ENCODE peak calls at places on chromosome 6, in seven cellular contexts. W is Caki2; U is endothelial cell; Y is HT1080; N is activated naive CD4-positive, alpha-beta T cell treated with anti-CD3 and anti-CD28 coated beads for 36 hours; Z is iPS DF 19.7; G is RCC 7860. P is an unnamed sample.

GRCh38 chr6:71388068-71388744 is 99.6 kb downstream of the OGFRL1 start:
- DNase-seq in W (no peak), N (no peak), G (no peak), U (no peak), Y (no peak), Z (no peak), P (no peak)

GRCh38 chr6:161889324-161889723 is 615.5 kb upstream of the AGPAT4 start:
- DNase-seq in U (no peak), N (no peak), Z (no peak), W (no peak), Y (no peak), G (no peak), P (no peak)

GRCh38 chr6:166516256-166516655 is 70.2 kb downstream of the RAMACL start:
- DNase-seq in N (no peak), W (no peak), U (no peak), Y (no peak), Z (no peak), G (no peak), P (no peak)

GRCh38 chr6:14088600-14089168 is 28.9 kb upstream of the CD83 start:
- DNase-seq in U (no peak), N (no peak), Y (peak), G (no peak), W (no peak), Z (peak), P (no peak)

GRCh38 chr6:282177-282866 is 10.0 kb upstream of the DUSP22 start:
- DNase-seq in U (no peak), W (no peak), Z (no peak), N (no peak), G (no peak), Y (no peak), P (no peak)

GRCh38 chr6:150940951-150941350 is 75.4 kb downstream of the MTHFD1L start:
- DNase-seq in W (no peak), U (no peak), N (no peak), G (no peak), Z (no peak), Y (no peak), P (no peak)

GRCh38 chr6:1227935-1228753 is 83.8 kb upstream of the FOXQ1 start:
- DNase-seq in U (no peak), N (no peak), G (no peak), Z (no peak), Y (no peak), W (no peak), P (no peak)

GRCh38 chr6:31467151-31467550 is 30.8 kb upstream of the MICB start:
- DNase-seq in Y (no peak), G (no peak), Z (no peak), W (no peak), N (no peak), U (no peak), P (no peak)

GRCh38 chr6:138757131-138757530 is 16.4 kb upstream of the CCDC28A start:
- DNase-seq in U (no peak), Z (no peak), G (no peak), Y (no peak), W (no peak), N (no peak), P (no peak)

GRCh38 chr6:168354338-168354737 is 34.8 kb upstream of the DACT2 start:
- DNase-seq in G (no peak), N (no peak), U (no peak), Y (no peak), W (no peak), Z (no peak), P (no peak)

GRCh38 chr6:88780714-88781389 is 182.6 kb downstream of the RNGTT start:
- DNase-seq in G (peak), Y (peak), U (peak), W (peak), Z (peak), N (peak), P (no peak)

GRCh38 chr6:6717953-6718352 is 129.4 kb downstream of the LY86 start:
- DNase-seq in G (no peak), N (peak), Z (no peak), Y (no peak), U (no peak), W (no peak), P (no peak)

GRCh38 chr6:131754088-131754487 is 43.3 kb upstream of the CTAGE9 start:
- DNase-seq in W (no peak), Y (no peak), Z (no peak), G (no peak), N (no peak), U (no peak), P (no peak)

GRCh38 chr6:24643925-24644324 is 2.1 kb downstream of the KIAA0319 start:
- DNase-seq in Z (no peak), N (no peak), Y (no peak), W (peak), U (no peak), G (no peak), P (no peak)

GRCh38 chr6:51511081-51511480 is 576.3 kb downstream of the PKHD1 start:
- DNase-seq in Y (no peak), W (no peak), U (no peak), Z (no peak), G (peak), N (no peak), P (no peak)

GRCh38 chr6:47353822-47354221 is 44.1 kb upstream of the TNFRSF21 start:
- DNase-seq in U (no peak), Y (no peak), W (no peak), Z (no peak), G (no peak), N (no peak), P (no peak)

GRCh38 chr6:57085441-57085840 is 4.5 kb upstream of the ZNF451 start:
- DNase-seq in W (no peak), G (no peak), N (no peak), Z (no peak), U (no peak), Y (no peak), P (no peak)

GRCh38 chr6:124223596-124223995 is 419.9 kb downstream of the NKAIN2 start:
- DNase-seq in G (no peak), Z (no peak), U (no peak), N (no peak), W (peak), Y (peak), P (no peak)

GRCh38 chr6:162099685-162100084 is 627.9 kb downstream of the PRKN start:
- DNase-seq in U (no peak), N (peak), Z (no peak), W (peak), Y (peak), G (peak), P (peak)

GRCh38 chr6:7787137-7787575 is 61.3 kb downstream of the BMP6 start:
- DNase-seq in W (no peak), N (no peak), G (no peak), Z (no peak), Y (no peak), U (no peak), P (no peak)

GRCh38 chr6:75381878-75382633 is 97.5 kb upstream of the TMEM30A start:
- DNase-seq in W (peak), G (peak), Y (no peak), Z (no peak), N (no peak), U (no peak), P (no peak)

GRCh38 chr6:40356242-40356910 is 230.8 kb downstream of the LRFN2 start:
- DNase-seq in N (peak), W (no peak), Y (peak), U (no peak), Z (no peak), G (no peak), P (no peak)

GRCh38 chr6:145254649-145255401 is 480.5 kb downstream of the EPM2A start:
- DNase-seq in Y (no peak), U (no peak), N (no peak), W (no peak), Z (no peak), G (no peak), P (no peak)

GRCh38 chr6:39426057-39426592 is 103.6 kb upstream of the KCNK16 start:
- DNase-seq in N (peak), U (no peak), G (peak), Y (peak), Z (no peak), W (peak), P (peak)

GRCh38 chr6:24981385-24981758 is 45.6 kb upstream of the RIPOR2 start:
- DNase-seq in Z (peak), U (no peak), W (no peak), G (no peak), N (no peak), Y (peak), P (no peak)

GRCh38 chr6:41939848-41940758 is 1.5 kb downstream of the CCND3 start:
- DNase-seq in G (peak), Z (no peak), W (peak), Y (no peak), N (no peak), U (no peak), P (no peak)